ENCODE peak calls at places on chromosomes 4 and X, in seven cellular contexts. X, I, A, N, U, V and K are unnamed samples. For H3K27me3 and H3K9me3, the result is how much of the 10 kb centered on the place peaks cover.

GRCh38 chr4:63937961-63938360 is 471.3 kb downstream of the TECRL start:
- DNase-seq in X (no peak), I (no peak), A (no peak), N (no peak), U (no peak), V (no peak), K (no peak)

GRCh38 chr4:14834382-14834781 is 167.9 kb upstream of the CPEB2 start:
- DNase-seq in X (no peak), I (no peak), A (no peak), N (no peak), U (no peak), V (no peak), K (no peak)

GRCh38 chr4:94564252-94564651 is 112.5 kb downstream of the PDLIM5 start:
- DNase-seq in X (no peak), I (no peak), A (no peak), N (peak), U (peak), V (no peak), K (no peak)

GRCh38 chr4:137960371-137961050 is 281.6 kb downstream of the SLC7A11 start:
- DNase-seq in X (peak), I (no peak), A (no peak), N (no peak), U (no peak), V (no peak), K (no peak)

GRCh38 chrX:69128573-69128972 is 36.7 kb downstream of the PJA1 start:
- DNase-seq in X (no peak), I (peak), A (no peak), N (no peak), U (peak), V (peak), K (no peak)

GRCh38 chr4:913280-913618 is 18.9 kb downstream of the GAK start:
- DNase-seq in X (no peak), I (no peak), A (no peak), N (no peak), U (no peak), V (no peak), K (no peak)

GRCh38 chr4:153763404-153763803 is 3.6 kb upstream of the RNF175 start:
- DNase-seq in X (no peak), I (no peak), A (no peak), N (no peak), U (no peak), V (peak), K (no peak)

GRCh38 chr4:107380190-107380589 is 339.8 kb downstream of the PAPSS1 start:
- DNase-seq in X (no peak), I (no peak), A (no peak), N (no peak), U (no peak), V (no peak), K (no peak)

GRCh38 chr4:37392540-37393255 is 148.2 kb downstream of the NWD2 start:
- DNase-seq in X (peak), I (peak), A (peak), N (no peak), U (no peak), V (no peak), K (no peak)

GRCh38 chr4:26496207-26496783 is 6.0 kb upstream of the CCKAR start:
- DNase-seq in X (no peak), I (no peak), A (no peak), N (no peak), U (no peak), V (no peak), K (no peak)

GRCh38 chr4:105978684-105979296 is 83.5 kb downstream of the NPNT start:
- DNase-seq in X (peak), I (peak), A (no peak), N (no peak), U (peak), V (no peak), K (no peak)

GRCh38 chr4:176084769-176085168 is 19.1 kb downstream of the WDR17 start:
- DNase-seq in X (no peak), I (no peak), A (no peak), N (no peak), U (no peak), V (no peak), K (no peak)

GRCh38 chrX:57138674-57139073 is 1.5 kb upstream of the SPIN2A start:
- DNase-seq in X (no peak), I (no peak), A (no peak), N (no peak), U (no peak), V (no peak), K (no peak)

GRCh38 chr4:61572160-61572559 is 372.0 kb downstream of the ADGRL3 start:
- DNase-seq in X (peak), I (no peak), A (no peak), N (no peak), U (no peak), V (no peak), K (no peak)

GRCh38 chr4:151407466-151408379 is 1.3 kb upstream of the FHIP1A start:
- DNase-seq in X (peak), I (no peak), A (no peak), N (peak), U (peak), V (peak), K (no peak)

GRCh38 chr4:44674471-44674870 is 3.7 kb upstream of the GUF1 start:
- DNase-seq in X (no peak), I (no peak), A (no peak), N (no peak), U (no peak), V (no peak), K (no peak)

DNA sequence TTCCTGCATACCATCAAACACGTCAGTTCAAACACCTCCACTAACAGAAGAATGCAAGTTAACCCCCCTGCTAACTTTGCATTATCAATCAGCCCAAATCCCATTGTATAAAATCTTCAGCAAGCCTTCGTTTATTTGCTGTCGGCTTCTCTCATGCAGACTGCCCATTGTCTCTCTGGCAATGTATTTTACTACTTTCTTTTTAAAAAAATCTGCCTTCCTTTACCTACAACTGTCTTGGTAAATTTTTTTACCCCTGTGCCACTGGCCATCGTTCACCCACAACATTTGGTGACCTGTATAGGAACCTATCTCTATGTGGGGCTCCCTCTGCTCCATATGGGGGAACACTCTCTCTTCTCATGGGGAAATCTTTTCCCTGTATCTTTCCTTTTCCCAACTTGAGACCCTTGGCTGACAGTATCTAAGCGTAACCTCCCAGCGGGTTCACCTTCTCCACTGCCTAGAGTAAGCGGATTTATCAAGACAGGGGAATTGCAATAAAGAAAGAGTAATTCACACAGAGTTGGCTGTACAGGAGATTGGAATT is 244.6 kb downstream of the CPXCR1 start:
- DNase-seq in X (no peak), I (no peak), A (no peak), N (no peak), U (no peak), V (no peak), K (no peak)
- H3K27me3 ChIP-seq in X (under half), I (under half), A (under half), N (under half), U (under half), V (under half), K (under half)

DNA sequence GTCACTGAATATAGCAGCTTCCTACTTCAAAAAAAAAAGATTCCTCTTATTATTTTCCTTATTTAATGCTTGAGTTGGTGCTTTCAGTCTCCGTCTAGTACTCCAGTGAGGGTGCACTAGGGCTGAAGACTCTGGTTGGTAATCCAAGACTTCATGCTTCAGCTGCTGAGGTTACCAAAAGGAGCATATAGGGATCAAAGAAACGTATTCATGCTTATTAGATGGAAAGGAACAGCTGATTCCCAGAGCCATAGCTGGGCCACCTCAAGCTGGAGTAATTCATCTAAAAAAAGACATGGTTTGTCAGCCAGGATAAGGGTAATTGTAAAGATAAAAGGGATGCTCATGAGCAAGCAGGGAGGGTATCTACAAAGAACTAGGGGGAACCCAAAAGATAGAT is 131.7 kb upstream of the FAM47B start:
- DNase-seq in X (no peak), I (no peak), A (no peak), N (no peak), U (no peak), V (no peak), K (no peak)
- H3K4me3 ChIP-seq in X (no peak), I (no peak), A (no peak), N (no peak), U (no peak), V (no peak), K (no peak)

GRCh38 chrX:55356609-55357008 is 91.9 kb upstream of the PAGE3 start:
- DNase-seq in X (no peak), I (no peak), A (no peak), N (no peak), U (no peak), V (no peak), K (no peak)
- H3K9me3 ChIP-seq in X (under half), I (under half), A (under half), N (under half), U (under half), V (under half), K (under half)

DNA sequence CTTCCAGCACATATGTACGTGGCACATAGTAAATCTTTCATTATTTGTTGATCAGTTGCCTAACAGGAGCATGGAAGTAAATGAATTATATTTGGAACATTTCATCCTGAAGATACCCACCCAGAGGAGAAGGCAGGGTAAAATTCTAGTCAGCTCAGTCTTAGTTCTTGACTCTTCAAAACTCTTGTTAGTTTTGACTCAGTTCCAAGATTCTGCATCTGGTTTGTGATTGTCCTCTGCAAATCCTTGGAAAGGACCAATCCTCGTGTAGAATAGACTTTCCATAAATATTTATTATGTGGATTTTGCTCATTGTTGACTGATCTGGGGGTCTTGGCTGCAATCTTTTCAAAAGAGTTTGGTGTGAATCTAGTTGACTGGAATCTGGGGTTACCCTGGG is 257.5 kb upstream of the FAT1 start:
- DNase-seq in X (no peak), I (no peak), A (no peak), N (no peak), U (no peak), V (no peak), K (no peak)
- H3K27me3 ChIP-seq in X (under half), I (under half), A (under half), N (under half), U (under half), V (under half), K (under half)

DNA sequence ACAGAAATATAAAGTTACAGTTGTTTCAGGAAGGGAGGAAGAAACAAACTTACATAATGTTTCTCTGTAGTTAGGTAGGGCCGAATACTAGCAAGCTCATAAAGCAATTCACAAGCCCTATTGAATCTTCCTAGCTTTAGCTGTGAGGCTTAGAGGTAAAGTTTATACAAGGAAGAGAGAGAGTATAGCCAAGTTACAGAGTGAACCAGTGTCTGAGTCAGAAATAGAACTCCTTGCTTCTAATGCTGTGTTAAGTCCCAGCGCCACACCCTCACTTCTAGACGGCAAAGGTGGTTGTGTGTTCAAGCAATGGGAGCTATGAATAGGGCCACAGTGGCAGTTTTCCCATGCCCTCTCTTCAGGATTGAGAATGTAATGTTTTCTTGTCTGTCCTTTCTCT is 6.1 kb downstream of the LPAR4 start:
- DNase-seq in X (no peak), I (no peak), A (no peak), N (no peak), U (no peak), V (no peak), K (no peak)
- H3K4me3 ChIP-seq in X (no peak), I (no peak), A (no peak), N (no peak), U (no peak), V (no peak), K (no peak)

GRCh38 chr4:108544504-108544903 is 75.9 kb upstream of the RPL34 start:
- DNase-seq in X (peak), I (no peak), A (no peak), N (no peak), U (no peak), V (no peak), K (no peak)
- H3K9me3 ChIP-seq in X (under half), I (under half), A (under half), N (under half), U (under half), V (under half), K (under half)

GRCh38 chr4:126874533-126874932 is 758.2 kb upstream of the INTU start:
- DNase-seq in X (no peak), I (no peak), A (no peak), N (no peak), U (no peak), V (no peak), K (no peak)

GRCh38 chr4:126869967-126870366 is 762.8 kb upstream of the INTU start:
- DNase-seq in X (peak), I (no peak), A (no peak), N (no peak), U (no peak), V (no peak), K (no peak)

DNA sequence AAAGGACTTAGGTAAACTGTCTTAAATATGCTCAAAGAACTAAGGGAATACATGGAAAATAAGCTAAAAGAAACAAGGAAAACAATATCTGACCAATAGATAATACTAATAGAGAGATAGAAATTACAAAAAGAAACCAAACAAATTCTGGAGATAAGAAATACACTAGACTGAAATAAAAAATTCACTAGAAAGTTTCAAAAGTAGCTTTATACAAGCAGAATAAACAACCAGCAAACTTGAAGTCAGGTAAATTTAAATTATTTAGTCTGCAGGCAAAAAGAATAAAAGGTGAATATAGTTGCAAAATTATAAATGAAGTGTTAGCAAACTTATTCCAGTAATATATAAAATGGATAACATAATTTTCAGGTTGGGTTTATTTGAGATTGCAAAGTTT is 760.9 kb upstream of the INTU start:
- DNase-seq in X (no peak), I (no peak), A (no peak), N (no peak), U (no peak), V (no peak), K (no peak)
- H3K27me3 ChIP-seq in X (under half), I (under half), A (under half), N (under half), U (under half), V (under half), K (under half)

GRCh38 chrX:134544614-134545255 is 84.8 kb downstream of the HPRT1 start:
- DNase-seq in X (no peak), I (no peak), A (no peak), N (peak), U (no peak), V (peak), K (no peak)
- H3K4me3 ChIP-seq in X (no peak), I (peak), A (no peak), N (peak), U (peak), V (peak), K (peak)

GRCh38 chrX:154648931-154649863 is 4.2 kb downstream of the CTAG2 start:
- DNase-seq in X (no peak), I (no peak), A (no peak), N (no peak), U (peak), V (no peak), K (no peak)

GRCh38 chrX:154652311-154653047 is 900 bp downstream of the CTAG2 start:
- DNase-seq in X (no peak), I (no peak), A (no peak), N (no peak), U (no peak), V (no peak), K (no peak)

GRCh38 chrX:154654372-154654771 is 993 bp upstream of the CTAG2 start:
- DNase-seq in X (no peak), I (no peak), A (no peak), N (no peak), U (no peak), V (no peak), K (no peak)

GRCh38 chrX:154653048-154653401 is 354 bp downstream of the CTAG2 start:
- DNase-seq in X (no peak), I (no peak), A (no peak), N (no peak), U (no peak), V (no peak), K (no peak)

GRCh38 chrX:154649864-154650510 is 3.4 kb downstream of the CTAG2 start:
- DNase-seq in X (no peak), I (no peak), A (no peak), N (no peak), U (peak), V (no peak), K (no peak)
- H3K9me3 ChIP-seq in X (under half), I (under half), A (under half), N (under half), U (under half), V (under half), K (under half)